ENCODE peak calls at places on chromosome 10, in ten cellular contexts. A, Z, D, L, H, C, F, N, G and T are unnamed samples.

GRCh38 chr10:70672165-70672992 is at the start of gene ADAMTS14:
- DNase-seq in F (no peak), C (peak), L (no peak), H (no peak), A (peak), D (peak), Z (no peak), G (no peak), N (peak), T (no peak)

GRCh38 chr10:124545346-124545745 is 83.7 kb downstream of the LHPP start:
- DNase-seq in D (no peak), F (no peak), N (no peak), G (no peak), C (no peak), A (no peak), H (peak), Z (no peak), L (no peak), T (no peak)

GRCh38 chr10:93947524-93947923 is 46.2 kb upstream of the PLCE1 start:
- DNase-seq in C (no peak), N (peak), D (no peak), Z (no peak), H (no peak), A (no peak), L (no peak), G (no peak), F (no peak), T (no peak)

GRCh38 chr10:129495697-129496096 is 28.7 kb downstream of the MGMT start:
- DNase-seq in A (no peak), C (no peak), D (no peak), N (no peak), F (no peak), Z (no peak), L (no peak), G (no peak), H (no peak), T (no peak)

GRCh38 chr10:6659451-6659850 is 79.4 kb upstream of the PRKCQ start:
- DNase-seq in F (no peak), L (no peak), C (no peak), A (no peak), G (no peak), Z (no peak), D (no peak), H (no peak), N (no peak), T (no peak)

GRCh38 chr10:77236700-77237099 is 400.9 kb downstream of the KCNMA1 start:
- DNase-seq in L (no peak), H (no peak), D (no peak), C (no peak), N (peak), A (no peak), Z (no peak), G (no peak), F (no peak), T (no peak)

GRCh38 chr10:132808568-132809236 is 22.8 kb upstream of the NKX6-2 start:
- DNase-seq in N (no peak), Z (peak), G (no peak), D (no peak), H (no peak), C (no peak), A (no peak), F (no peak), L (no peak), T (no peak)

GRCh38 chr10:98252451-98252850 is 15.5 kb downstream of the LOXL4 start:
- DNase-seq in F (no peak), G (no peak), Z (no peak), N (no peak), D (no peak), A (no peak), C (no peak), H (no peak), L (no peak), T (no peak)

GRCh38 chr10:124106241-124106905 is 13.0 kb upstream of the CHST15 start:
- DNase-seq in A (peak), H (no peak), L (peak), G (no peak), F (no peak), D (no peak), N (peak), C (no peak), Z (peak), T (no peak)

GRCh38 chr10:120262857-120263547 is 194.0 kb upstream of the PLPP4 start:
- DNase-seq in N (peak), A (peak), F (no peak), D (no peak), C (no peak), L (no peak), Z (no peak), G (no peak), H (no peak), T (no peak)

GRCh38 chr10:72243822-72244437 is 27.9 kb upstream of the ASCC1 start:
- DNase-seq in Z (peak), D (no peak), G (no peak), N (peak), H (peak), F (no peak), C (no peak), A (peak), L (peak), T (no peak)

GRCh38 chr10:125205431-125205830 is 45.1 kb upstream of the CTBP2 start:
- DNase-seq in G (no peak), N (no peak), H (no peak), A (no peak), C (no peak), D (no peak), F (no peak), L (no peak), Z (no peak), T (no peak)

GRCh38 chr10:110141747-110142625 is 65.4 kb upstream of the MXI1 start:
- DNase-seq in L (no peak), N (no peak), C (no peak), Z (peak), G (no peak), A (no peak), D (no peak), F (no peak), H (no peak), T (no peak)

GRCh38 chr10:88986549-88987242 is 3.9 kb upstream of the FAS start:
- DNase-seq in C (no peak), Z (no peak), H (peak), G (no peak), N (peak), A (peak), L (no peak), D (no peak), F (no peak), T (no peak)